ENCODE peak calls at places on chromosomes 12 and 14, in nine cellular contexts. One of them, this sample, is unnamed.

GRCh38 chr14:50590464-50590863 is 30.5 kb downstream of the ATL1 start:
- DNase-seq in cardiac muscle cell: no peak
- DNase-seq in foreskin fibroblast: no peak
- DNase-seq in hypothalamus: no peak
- DNase-seq in ELR: no peak
- DNase-seq in left lobe of liver: no peak
- DNase-seq in stimulated activated CD4-positive, alpha-beta T cell treated with anti-CD3 and anti-CD28 coated beads, Interleukin-4, amount 100 ng/mL, for 24 hours: no peak
- DNase-seq in frontal cortex: no peak
- DNase-seq in GM12865: no peak
- DNase-seq in this sample: no peak

GRCh38 chr12:53696285-53696654 is 20.4 kb upstream of the ATP5MC2 start:
- DNase-seq in ELR: peak
- DNase-seq in frontal cortex: peak
- DNase-seq in cardiac muscle cell: peak
- DNase-seq in left lobe of liver: peak
- DNase-seq in hypothalamus: peak
- DNase-seq in stimulated activated CD4-positive, alpha-beta T cell treated with anti-CD3 and anti-CD28 coated beads, Interleukin-4, amount 100 ng/mL, for 24 hours: no peak
- DNase-seq in GM12865: peak
- DNase-seq in foreskin fibroblast: peak
- DNase-seq in this sample: peak

GRCh38 chr14:54116972-54117371 is 160.3 kb upstream of the BMP4 start:
- DNase-seq in cardiac muscle cell: peak
- DNase-seq in frontal cortex: no peak
- DNase-seq in GM12865: no peak
- DNase-seq in left lobe of liver: no peak
- DNase-seq in hypothalamus: no peak
- DNase-seq in ELR: peak
- DNase-seq in foreskin fibroblast: peak
- DNase-seq in stimulated activated CD4-positive, alpha-beta T cell treated with anti-CD3 and anti-CD28 coated beads, Interleukin-4, amount 100 ng/mL, for 24 hours: no peak
- DNase-seq in this sample: peak

GRCh38 chr12:31732926-31733548 is 4.2 kb upstream of the AMN1 start:
- DNase-seq in left lobe of liver: no peak
- DNase-seq in ELR: peak
- DNase-seq in cardiac muscle cell: peak
- DNase-seq in stimulated activated CD4-positive, alpha-beta T cell treated with anti-CD3 and anti-CD28 coated beads, Interleukin-4, amount 100 ng/mL, for 24 hours: peak
- DNase-seq in foreskin fibroblast: peak
- DNase-seq in GM12865: peak
- DNase-seq in hypothalamus: no peak
- DNase-seq in frontal cortex: no peak
- DNase-seq in this sample: peak

GRCh38 chr12:52213541-52214420 is 19.3 kb upstream of the KRT7 start:
- DNase-seq in stimulated activated CD4-positive, alpha-beta T cell treated with anti-CD3 and anti-CD28 coated beads, Interleukin-4, amount 100 ng/mL, for 24 hours: peak
- DNase-seq in ELR: peak
- DNase-seq in foreskin fibroblast: peak
- DNase-seq in GM12865: peak
- DNase-seq in frontal cortex: peak
- DNase-seq in hypothalamus: peak
- DNase-seq in cardiac muscle cell: peak
- DNase-seq in left lobe of liver: peak
- DNase-seq in this sample: peak

GRCh38 chr14:68854421-68854820 is 61.6 kb upstream of the ZFP36L1 start:
- DNase-seq in frontal cortex: no peak
- DNase-seq in hypothalamus: no peak
- DNase-seq in stimulated activated CD4-positive, alpha-beta T cell treated with anti-CD3 and anti-CD28 coated beads, Interleukin-4, amount 100 ng/mL, for 24 hours: no peak
- DNase-seq in foreskin fibroblast: no peak
- DNase-seq in ELR: no peak
- DNase-seq in cardiac muscle cell: no peak
- DNase-seq in left lobe of liver: no peak
- DNase-seq in GM12865: no peak
- DNase-seq in this sample: no peak

GRCh38 chr12:67892289-67892688 is 97.0 kb upstream of the IFNG-AS1 start:
- DNase-seq in cardiac muscle cell: no peak
- DNase-seq in ELR: no peak
- DNase-seq in hypothalamus: no peak
- DNase-seq in stimulated activated CD4-positive, alpha-beta T cell treated with anti-CD3 and anti-CD28 coated beads, Interleukin-4, amount 100 ng/mL, for 24 hours: no peak
- DNase-seq in foreskin fibroblast: no peak
- DNase-seq in GM12865: no peak
- DNase-seq in left lobe of liver: no peak
- DNase-seq in frontal cortex: no peak
- DNase-seq in this sample: no peak

GRCh38 chr12:54759751-54760150 is 94.6 kb upstream of the MUCL1 start:
- DNase-seq in hypothalamus: no peak
- DNase-seq in GM12865: peak
- DNase-seq in left lobe of liver: no peak
- DNase-seq in foreskin fibroblast: peak
- DNase-seq in stimulated activated CD4-positive, alpha-beta T cell treated with anti-CD3 and anti-CD28 coated beads, Interleukin-4, amount 100 ng/mL, for 24 hours: no peak
- DNase-seq in ELR: peak
- DNase-seq in frontal cortex: no peak
- DNase-seq in cardiac muscle cell: peak
- DNase-seq in this sample: peak

GRCh38 chr14:61566537-61567225 is 128.6 kb upstream of the HIF1A start:
- DNase-seq in cardiac muscle cell: peak
- DNase-seq in ELR: peak
- DNase-seq in frontal cortex: no peak
- DNase-seq in GM12865: no peak
- DNase-seq in left lobe of liver: no peak
- DNase-seq in foreskin fibroblast: peak
- DNase-seq in hypothalamus: no peak
- DNase-seq in stimulated activated CD4-positive, alpha-beta T cell treated with anti-CD3 and anti-CD28 coated beads, Interleukin-4, amount 100 ng/mL, for 24 hours: no peak
- DNase-seq in this sample: peak

GRCh38 chr14:50615056-50615455 is 53.0 kb downstream of the SAV1 start:
- DNase-seq in ELR: no peak
- DNase-seq in frontal cortex: no peak
- DNase-seq in hypothalamus: no peak
- DNase-seq in left lobe of liver: no peak
- DNase-seq in GM12865: no peak
- DNase-seq in stimulated activated CD4-positive, alpha-beta T cell treated with anti-CD3 and anti-CD28 coated beads, Interleukin-4, amount 100 ng/mL, for 24 hours: no peak
- DNase-seq in foreskin fibroblast: no peak
- DNase-seq in cardiac muscle cell: no peak
- DNase-seq in this sample: no peak

GRCh38 chr14:60225268-60225667 is 23.8 kb upstream of the PPM1A start:
- DNase-seq in hypothalamus: no peak
- DNase-seq in stimulated activated CD4-positive, alpha-beta T cell treated with anti-CD3 and anti-CD28 coated beads, Interleukin-4, amount 100 ng/mL, for 24 hours: no peak
- DNase-seq in ELR: no peak
- DNase-seq in left lobe of liver: no peak
- DNase-seq in foreskin fibroblast: no peak
- DNase-seq in frontal cortex: no peak
- DNase-seq in cardiac muscle cell: no peak
- DNase-seq in GM12865: no peak
- DNase-seq in this sample: no peak

GRCh38 chr12:22525426-22525825 is 18.9 kb downstream of the C2CD5 start:
- DNase-seq in stimulated activated CD4-positive, alpha-beta T cell treated with anti-CD3 and anti-CD28 coated beads, Interleukin-4, amount 100 ng/mL, for 24 hours: no peak
- DNase-seq in left lobe of liver: no peak
- DNase-seq in ELR: peak
- DNase-seq in hypothalamus: no peak
- DNase-seq in frontal cortex: no peak
- DNase-seq in foreskin fibroblast: peak
- DNase-seq in cardiac muscle cell: peak
- DNase-seq in GM12865: no peak
- DNase-seq in this sample: no peak

GRCh38 chr12:108514973-108515814 is at the start of gene FICD:
- DNase-seq in frontal cortex: peak
- DNase-seq in GM12865: peak
- DNase-seq in cardiac muscle cell: peak
- DNase-seq in ELR: peak
- DNase-seq in left lobe of liver: peak
- DNase-seq in foreskin fibroblast: peak
- DNase-seq in stimulated activated CD4-positive, alpha-beta T cell treated with anti-CD3 and anti-CD28 coated beads, Interleukin-4, amount 100 ng/mL, for 24 hours: peak
- DNase-seq in hypothalamus: peak
- DNase-seq in this sample: peak

GRCh38 chr12:98763656-98764055 is 118.6 kb downstream of the APAF1 start:
- DNase-seq in frontal cortex: no peak
- DNase-seq in stimulated activated CD4-positive, alpha-beta T cell treated with anti-CD3 and anti-CD28 coated beads, Interleukin-4, amount 100 ng/mL, for 24 hours: no peak
- DNase-seq in foreskin fibroblast: no peak
- DNase-seq in cardiac muscle cell: no peak
- DNase-seq in ELR: no peak
- DNase-seq in GM12865: no peak
- DNase-seq in left lobe of liver: no peak
- DNase-seq in hypothalamus: no peak
- DNase-seq in this sample: no peak

GRCh38 chr14:92729632-92730358 is 18.6 kb downstream of the LGMN start:
- DNase-seq in foreskin fibroblast: peak
- DNase-seq in cardiac muscle cell: peak
- DNase-seq in frontal cortex: no peak
- DNase-seq in hypothalamus: no peak
- DNase-seq in GM12865: peak
- DNase-seq in left lobe of liver: no peak
- DNase-seq in stimulated activated CD4-positive, alpha-beta T cell treated with anti-CD3 and anti-CD28 coated beads, Interleukin-4, amount 100 ng/mL, for 24 hours: peak
- DNase-seq in ELR: peak
- DNase-seq in this sample: peak

GRCh38 chr12:34298176-34298970 is 276.1 kb downstream of the ALG10 start:
- DNase-seq in cardiac muscle cell: no peak
- DNase-seq in hypothalamus: no peak
- DNase-seq in ELR: no peak
- DNase-seq in left lobe of liver: no peak
- DNase-seq in foreskin fibroblast: no peak
- DNase-seq in stimulated activated CD4-positive, alpha-beta T cell treated with anti-CD3 and anti-CD28 coated beads, Interleukin-4, amount 100 ng/mL, for 24 hours: no peak
- DNase-seq in frontal cortex: no peak
- DNase-seq in GM12865: no peak
- DNase-seq in this sample: no peak

GRCh38 chr14:32251530-32251929 is 48.5 kb upstream of the RNU6-8 start:
- DNase-seq in stimulated activated CD4-positive, alpha-beta T cell treated with anti-CD3 and anti-CD28 coated beads, Interleukin-4, amount 100 ng/mL, for 24 hours: no peak
- DNase-seq in cardiac muscle cell: no peak
- DNase-seq in foreskin fibroblast: no peak
- DNase-seq in frontal cortex: no peak
- DNase-seq in ELR: no peak
- DNase-seq in hypothalamus: no peak
- DNase-seq in left lobe of liver: no peak
- DNase-seq in GM12865: no peak
- DNase-seq in this sample: no peak

GRCh38 chr12:70178038-70178437 is 65.2 kb upstream of the CNOT2 start:
- DNase-seq in cardiac muscle cell: peak
- DNase-seq in foreskin fibroblast: peak
- DNase-seq in frontal cortex: peak
- DNase-seq in left lobe of liver: no peak
- DNase-seq in GM12865: no peak
- DNase-seq in hypothalamus: no peak
- DNase-seq in stimulated activated CD4-positive, alpha-beta T cell treated with anti-CD3 and anti-CD28 coated beads, Interleukin-4, amount 100 ng/mL, for 24 hours: no peak
- DNase-seq in ELR: no peak
- DNase-seq in this sample: no peak

GRCh38 chr12:52903285-52903854 is 1.5 kb downstream of the KRT8 start:
- DNase-seq in stimulated activated CD4-positive, alpha-beta T cell treated with anti-CD3 and anti-CD28 coated beads, Interleukin-4, amount 100 ng/mL, for 24 hours: peak
- DNase-seq in frontal cortex: peak
- DNase-seq in hypothalamus: peak
- DNase-seq in left lobe of liver: no peak
- DNase-seq in foreskin fibroblast: peak
- DNase-seq in cardiac muscle cell: peak
- DNase-seq in GM12865: peak
- DNase-seq in ELR: peak
- DNase-seq in this sample: peak

GRCh38 chr14:77307099-77307496 is 13.6 kb downstream of the POMT2 start:
- DNase-seq in ELR: peak
- DNase-seq in cardiac muscle cell: no peak
- DNase-seq in foreskin fibroblast: peak
- DNase-seq in hypothalamus: peak
- DNase-seq in frontal cortex: no peak
- DNase-seq in GM12865: no peak
- DNase-seq in stimulated activated CD4-positive, alpha-beta T cell treated with anti-CD3 and anti-CD28 coated beads, Interleukin-4, amount 100 ng/mL, for 24 hours: no peak
- DNase-seq in left lobe of liver: no peak
- DNase-seq in this sample: no peak

GRCh38 chr14:60222820-60223219 is 26.2 kb upstream of the PPM1A start:
- DNase-seq in ELR: no peak
- DNase-seq in frontal cortex: peak
- DNase-seq in stimulated activated CD4-positive, alpha-beta T cell treated with anti-CD3 and anti-CD28 coated beads, Interleukin-4, amount 100 ng/mL, for 24 hours: no peak
- DNase-seq in left lobe of liver: peak
- DNase-seq in foreskin fibroblast: no peak
- DNase-seq in hypothalamus: peak
- DNase-seq in cardiac muscle cell: no peak
- DNase-seq in GM12865: no peak
- DNase-seq in this sample: no peak

GRCh38 chr12:78918221-78918620 is 53.6 kb downstream of the SYT1 start:
- DNase-seq in foreskin fibroblast: no peak
- DNase-seq in stimulated activated CD4-positive, alpha-beta T cell treated with anti-CD3 and anti-CD28 coated beads, Interleukin-4, amount 100 ng/mL, for 24 hours: no peak
- DNase-seq in left lobe of liver: no peak
- DNase-seq in ELR: no peak
- DNase-seq in frontal cortex: no peak
- DNase-seq in hypothalamus: no peak
- DNase-seq in cardiac muscle cell: no peak
- DNase-seq in GM12865: no peak
- DNase-seq in this sample: no peak

GRCh38 chr14:65696801-65697200 is 284.3 kb downstream of the FUT8 start:
- DNase-seq in cardiac muscle cell: no peak
- DNase-seq in stimulated activated CD4-positive, alpha-beta T cell treated with anti-CD3 and anti-CD28 coated beads, Interleukin-4, amount 100 ng/mL, for 24 hours: no peak
- DNase-seq in ELR: peak
- DNase-seq in GM12865: no peak
- DNase-seq in foreskin fibroblast: peak
- DNase-seq in hypothalamus: no peak
- DNase-seq in left lobe of liver: no peak
- DNase-seq in frontal cortex: no peak
- DNase-seq in this sample: peak

GRCh38 chr14:94009767-94010166 is 12.7 kb downstream of the CCDC197 start:
- DNase-seq in ELR: peak
- DNase-seq in GM12865: peak
- DNase-seq in cardiac muscle cell: peak
- DNase-seq in foreskin fibroblast: peak
- DNase-seq in hypothalamus: no peak
- DNase-seq in stimulated activated CD4-positive, alpha-beta T cell treated with anti-CD3 and anti-CD28 coated beads, Interleukin-4, amount 100 ng/mL, for 24 hours: no peak
- DNase-seq in frontal cortex: no peak
- DNase-seq in left lobe of liver: no peak
- DNase-seq in this sample: peak

GRCh38 chr12:2163172-2163927 is 110.6 kb downstream of the CACNA1C start:
- DNase-seq in ELR: no peak
- DNase-seq in left lobe of liver: peak
- DNase-seq in cardiac muscle cell: peak
- DNase-seq in hypothalamus: no peak
- DNase-seq in foreskin fibroblast: peak
- DNase-seq in frontal cortex: no peak
- DNase-seq in GM12865: no peak
- DNase-seq in stimulated activated CD4-positive, alpha-beta T cell treated with anti-CD3 and anti-CD28 coated beads, Interleukin-4, amount 100 ng/mL, for 24 hours: no peak
- DNase-seq in this sample: peak

GRCh38 chr14:51304428-51304827 is 64.4 kb downstream of the TMX1 start:
- DNase-seq in foreskin fibroblast: no peak
- DNase-seq in ELR: peak
- DNase-seq in frontal cortex: no peak
- DNase-seq in cardiac muscle cell: peak
- DNase-seq in hypothalamus: no peak
- DNase-seq in left lobe of liver: no peak
- DNase-seq in GM12865: no peak
- DNase-seq in stimulated activated CD4-positive, alpha-beta T cell treated with anti-CD3 and anti-CD28 coated beads, Interleukin-4, amount 100 ng/mL, for 24 hours: peak
- DNase-seq in this sample: no peak

GRCh38 chr14:38536376-38537038 is 280.6 kb upstream of the CLEC14A start:
- DNase-seq in foreskin fibroblast: peak
- DNase-seq in hypothalamus: no peak
- DNase-seq in ELR: no peak
- DNase-seq in cardiac muscle cell: peak
- DNase-seq in GM12865: no peak
- DNase-seq in frontal cortex: no peak
- DNase-seq in stimulated activated CD4-positive, alpha-beta T cell treated with anti-CD3 and anti-CD28 coated beads, Interleukin-4, amount 100 ng/mL, for 24 hours: no peak
- DNase-seq in left lobe of liver: no peak
- DNase-seq in this sample: no peak

GRCh38 chr12:41605528-41606295 is 417.6 kb downstream of the PDZRN4 start:
- DNase-seq in ELR: no peak
- DNase-seq in hypothalamus: no peak
- DNase-seq in left lobe of liver: no peak
- DNase-seq in GM12865: peak
- DNase-seq in frontal cortex: no peak
- DNase-seq in foreskin fibroblast: no peak
- DNase-seq in cardiac muscle cell: no peak
- DNase-seq in stimulated activated CD4-positive, alpha-beta T cell treated with anti-CD3 and anti-CD28 coated beads, Interleukin-4, amount 100 ng/mL, for 24 hours: no peak
- DNase-seq in this sample: no peak

GRCh38 chr12:47349770-47350408 is 270.1 kb upstream of the AMIGO2 start:
- DNase-seq in hypothalamus: no peak
- DNase-seq in foreskin fibroblast: no peak
- DNase-seq in left lobe of liver: no peak
- DNase-seq in ELR: peak
- DNase-seq in frontal cortex: no peak
- DNase-seq in cardiac muscle cell: peak
- DNase-seq in stimulated activated CD4-positive, alpha-beta T cell treated with anti-CD3 and anti-CD28 coated beads, Interleukin-4, amount 100 ng/mL, for 24 hours: peak
- DNase-seq in GM12865: no peak
- DNase-seq in this sample: no peak